ENCODE peak calls at places on chromosome 6, in four cellular contexts. Z, U, M and T are unnamed samples. For H3K4me1, the result is how much of the 10 kb centered on the place peaks cover.

GRCh38 chr6:132369526-132369925 is 31.7 kb downstream of the MOXD1 start:
- DNase-seq in Z (no peak), U (no peak), M (no peak), T (no peak)

GRCh38 chr6:17881085-17881883 is 106.2 kb downstream of the KIF13A start:
- DNase-seq in Z (no peak), U (no peak), M (no peak), T (no peak)

GRCh38 chr6:151494235-151494950 is 576 bp downstream of the CCDC170 start:
- DNase-seq in Z (no peak), U (no peak), M (peak), T (no peak)

GRCh38 chr6:66126358-66126757 is 419.3 kb upstream of the EYS start:
- DNase-seq in Z (no peak), U (no peak), M (no peak), T (no peak)

GRCh38 chr6:41425511-41425910 is 90.1 kb downstream of the NCR2 start:
- DNase-seq in Z (no peak), U (no peak), M (no peak), T (no peak)

GRCh38 chr6:111523484-111524166 is 40.6 kb upstream of the REV3L start:
- DNase-seq in Z (no peak), U (no peak), M (no peak), T (no peak)

GRCh38 chr6:14665827-14666724 is 548.5 kb downstream of the CD83 start:
- DNase-seq in Z (no peak), U (peak), M (no peak), T (no peak)

GRCh38 chr6:46490425-46491200 is 636 bp downstream of the RCAN2 start:
- DNase-seq in Z (no peak), U (no peak), M (no peak), T (no peak)

GRCh38 chr6:141562181-141562800 is 570.4 kb upstream of the GJE1 start:
- DNase-seq in Z (no peak), U (peak), M (no peak), T (no peak)

GRCh38 chr6:167146977-167147376 is 10.8 kb downstream of the GPR31 start:
- DNase-seq in Z (no peak), U (no peak), M (no peak), T (no peak)

GRCh38 chr6:162058281-162058875 is 669.2 kb downstream of the PRKN start:
- DNase-seq in Z (peak), U (no peak), M (peak), T (no peak)

GRCh38 chr6:30113843-30114242 is 953 bp upstream of the TRIM31 start:
- DNase-seq in Z (no peak), U (no peak), M (no peak), T (no peak)

GRCh38 chr6:159594750-159595117 is 98.3 kb downstream of the SOD2 start:
- DNase-seq in Z (peak), U (no peak), M (peak), T (peak)

GRCh38 chr6:41584668-41585205 is 38.6 kb downstream of the FOXP4 start:
- DNase-seq in Z (no peak), U (no peak), M (no peak), T (no peak)

GRCh38 chr6:38077488-38078015 is 258.0 kb downstream of the ZFAND3 start:
- DNase-seq in Z (no peak), U (no peak), M (no peak), T (no peak)

GRCh38 chr6:134936927-134937326 is 13.0 kb downstream of the ALDH8A1 start:
- DNase-seq in Z (no peak), U (no peak), M (no peak), T (no peak)

GRCh38 chr6:169450097-169450496 is 196.5 kb upstream of the THBS2 start:
- DNase-seq in Z (no peak), U (no peak), M (no peak), T (no peak)

GRCh38 chr6:52374247-52374646 is 12.3 kb downstream of the PAQR8 start:
- DNase-seq in Z (no peak), U (no peak), M (no peak), T (no peak)

GRCh38 chr6:51841656-51842055 is 245.8 kb downstream of the PKHD1 start:
- DNase-seq in Z (no peak), U (no peak), M (no peak), T (no peak)

GRCh38 chr6:64782877-64783276 is 924.1 kb downstream of the EYS start:
- DNase-seq in Z (no peak), U (no peak), M (no peak), T (no peak)

GRCh38 chr6:7138921-7139358 is 31.2 kb downstream of the RREB1 start:
- DNase-seq in Z (peak), U (peak), M (peak), T (no peak)

GRCh38 chr6:139820191-139820590 is 445.7 kb upstream of the CITED2 start:
- DNase-seq in Z (peak), U (no peak), M (no peak), T (no peak)

GRCh38 chr6:39927159-39927558 is 7.1 kb downstream of the MOCS1 start:
- DNase-seq in Z (peak), U (no peak), M (no peak), T (no peak)

GRCh38 chr6:110456694-110457093 is 19.7 kb downstream of the SLC22A16 start:
- DNase-seq in Z (no peak), U (no peak), M (no peak), T (no peak)

GRCh38 chr6:157069585-157069984 is 253.7 kb downstream of the TMEM242 start:
- DNase-seq in Z (no peak), U (no peak), M (no peak), T (no peak)

GRCh38 chr6:53103993-53104675 is 38.9 kb downstream of the FBXO9 start:
- DNase-seq in Z (no peak), U (peak), M (peak), T (peak)

GRCh38 chr6:35797837-35798526 is 859 bp upstream of the CLPS start:
- DNase-seq in Z (no peak), U (no peak), M (no peak), T (no peak)

GRCh38 chr6:16759646-16760535 is 1.4 kb downstream of the ATXN1 start:
- DNase-seq in Z (no peak), U (peak), M (peak), T (no peak)

GRCh38 chr6:5746392-5747140 is 260.2 kb downstream of the NRN1 start:
- DNase-seq in Z (no peak), U (peak), M (no peak), T (no peak)
- TF ChIP-seq TCF7L2 in Z (no peak), U (no peak), M (no peak), T (no peak)

DNA sequence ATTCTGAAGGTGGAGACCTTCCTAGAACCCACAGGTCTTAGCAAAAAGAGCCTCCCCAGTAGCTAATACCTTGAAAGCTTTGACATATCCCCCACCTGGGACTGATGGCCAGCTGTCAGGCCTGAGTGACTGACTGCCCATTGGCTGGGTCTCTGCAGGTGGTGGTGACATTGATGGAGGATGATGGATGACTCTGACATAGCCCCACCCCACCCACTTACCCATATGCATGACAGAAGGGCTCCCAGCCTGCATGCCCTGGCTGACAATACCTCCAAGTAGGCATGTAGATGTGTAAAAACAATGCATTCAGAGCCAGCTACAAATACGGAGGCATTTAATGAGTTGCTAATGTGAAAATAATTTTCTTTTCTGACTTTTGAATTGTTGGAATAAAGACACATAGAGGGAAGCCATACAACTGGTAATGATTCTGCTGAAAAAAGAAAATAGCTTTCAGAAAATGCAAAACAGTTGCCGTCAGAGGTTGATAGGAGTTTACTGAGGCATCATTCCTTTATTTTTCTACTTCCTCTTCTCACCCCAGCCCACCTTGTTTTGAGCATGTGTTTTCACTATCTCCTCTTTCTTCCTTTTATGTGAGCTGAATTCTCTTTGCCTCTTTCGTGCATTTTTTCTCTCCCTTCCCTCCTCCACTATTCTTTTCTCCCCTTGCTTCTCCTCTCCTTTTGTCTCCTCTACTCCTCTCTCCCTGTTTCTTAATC is 70.6 kb downstream of the OLIG3 start:
- DNase-seq in Z (no peak), U (no peak), M (no peak), T (no peak)
- TF ChIP-seq SIN3A in Z (no peak), U (no peak), M (no peak), T (no peak)

GRCh38 chr6:154460306-154461071 is 50.0 kb downstream of the CNKSR3 start:
- DNase-seq in Z (no peak), U (no peak), M (peak), T (no peak)

GRCh38 chr6:154457046-154457713 is 53.3 kb downstream of the CNKSR3 start:
- DNase-seq in Z (no peak), U (no peak), M (no peak), T (no peak)

GRCh38 chr6:154459513-154459912 is 51.0 kb downstream of the CNKSR3 start:
- DNase-seq in Z (no peak), U (no peak), M (no peak), T (no peak)

GRCh38 chr6:154458565-154459475 is 51.7 kb downstream of the CNKSR3 start:
- DNase-seq in Z (no peak), U (no peak), M (no peak), T (no peak)

GRCh38 chr6:154457881-154458284 is 52.6 kb downstream of the CNKSR3 start:
- DNase-seq in Z (no peak), U (no peak), M (no peak), T (no peak)
- H3K4me1 ChIP-seq in Z (under half), U (under half), M (half or more), T (under half)

GRCh38 chr6:75550544-75551167 is 51.0 kb upstream of the SENP6 start:
- DNase-seq in Z (no peak), U (no peak), M (no peak), T (no peak)

GRCh38 chr6:75551367-75551952 is 50.2 kb upstream of the SENP6 start:
- DNase-seq in Z (no peak), U (no peak), M (no peak), T (no peak)

GRCh38 chr6:75543311-75543710 is 49.7 kb upstream of the FILIP1 start:
- DNase-seq in Z (no peak), U (no peak), M (no peak), T (no peak)

GRCh38 chr6:75546401-75546800 is 52.8 kb upstream of the FILIP1 start:
- DNase-seq in Z (no peak), U (peak), M (peak), T (no peak)
- TF ChIP-seq TCF7L2 in Z (no peak), U (no peak), M (no peak), T (no peak)

DNA sequence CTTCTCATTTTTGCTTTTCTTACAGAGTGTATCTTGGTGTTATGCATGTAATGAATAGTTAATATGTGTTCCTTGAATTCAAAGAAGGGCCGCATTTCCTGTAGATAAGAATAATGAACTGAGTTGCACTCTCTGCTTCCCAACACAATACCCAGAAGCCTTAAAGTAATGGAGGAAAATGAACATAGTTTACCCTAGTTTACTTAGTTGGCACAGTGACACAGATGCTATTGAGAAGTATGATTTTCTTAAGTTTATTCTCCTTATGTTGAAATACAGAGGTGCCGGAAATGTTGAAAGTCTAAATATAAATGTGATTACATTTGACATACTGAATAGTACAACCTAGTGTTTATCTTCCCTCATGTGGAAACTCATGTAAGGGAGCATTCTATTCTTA is 6.1 kb downstream of the NUS1 start:
- DNase-seq in Z (no peak), U (no peak), M (no peak), T (no peak)
- TF ChIP-seq SIN3A in Z (no peak), U (no peak), M (no peak), T (no peak)

GRCh38 chr6:106162926-106163325 is 76.8 kb downstream of the PRDM1 start:
- DNase-seq in Z (no peak), U (no peak), M (no peak), T (no peak)

GRCh38 chr6:106160189-106160588 is 74.1 kb downstream of the PRDM1 start:
- DNase-seq in Z (no peak), U (no peak), M (no peak), T (no peak)

GRCh38 chr6:106163446-106163965 is 77.4 kb downstream of the PRDM1 start:
- DNase-seq in Z (no peak), U (no peak), M (no peak), T (no peak)

GRCh38 chr6:106161475-106161874 is 75.3 kb downstream of the PRDM1 start:
- DNase-seq in Z (no peak), U (no peak), M (no peak), T (no peak)

DNA sequence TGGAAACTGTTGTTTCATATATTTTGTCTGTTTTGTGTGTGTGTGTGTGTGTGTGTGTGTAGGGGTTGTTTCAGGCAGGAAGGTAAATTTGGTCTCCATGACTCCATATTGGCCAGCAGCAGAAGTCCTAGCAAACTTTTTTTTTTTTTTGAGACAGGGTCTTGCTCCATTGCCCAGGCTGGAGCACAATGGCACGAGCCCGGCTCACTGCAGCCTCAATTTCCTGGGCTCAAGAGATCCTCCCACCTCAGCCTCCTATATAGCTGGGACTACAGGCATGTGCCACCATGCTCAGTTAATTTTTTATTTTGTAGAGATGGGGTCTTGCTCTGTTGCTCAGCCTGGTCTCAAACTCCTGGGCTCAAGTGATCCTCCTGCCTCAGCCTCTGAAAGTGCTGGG is 75.8 kb downstream of the PRDM1 start:
- DNase-seq in Z (no peak), U (no peak), M (no peak), T (no peak)
- H3K4me1 ChIP-seq in Z (under half), U (under half), M (under half), T (under half)

DNA sequence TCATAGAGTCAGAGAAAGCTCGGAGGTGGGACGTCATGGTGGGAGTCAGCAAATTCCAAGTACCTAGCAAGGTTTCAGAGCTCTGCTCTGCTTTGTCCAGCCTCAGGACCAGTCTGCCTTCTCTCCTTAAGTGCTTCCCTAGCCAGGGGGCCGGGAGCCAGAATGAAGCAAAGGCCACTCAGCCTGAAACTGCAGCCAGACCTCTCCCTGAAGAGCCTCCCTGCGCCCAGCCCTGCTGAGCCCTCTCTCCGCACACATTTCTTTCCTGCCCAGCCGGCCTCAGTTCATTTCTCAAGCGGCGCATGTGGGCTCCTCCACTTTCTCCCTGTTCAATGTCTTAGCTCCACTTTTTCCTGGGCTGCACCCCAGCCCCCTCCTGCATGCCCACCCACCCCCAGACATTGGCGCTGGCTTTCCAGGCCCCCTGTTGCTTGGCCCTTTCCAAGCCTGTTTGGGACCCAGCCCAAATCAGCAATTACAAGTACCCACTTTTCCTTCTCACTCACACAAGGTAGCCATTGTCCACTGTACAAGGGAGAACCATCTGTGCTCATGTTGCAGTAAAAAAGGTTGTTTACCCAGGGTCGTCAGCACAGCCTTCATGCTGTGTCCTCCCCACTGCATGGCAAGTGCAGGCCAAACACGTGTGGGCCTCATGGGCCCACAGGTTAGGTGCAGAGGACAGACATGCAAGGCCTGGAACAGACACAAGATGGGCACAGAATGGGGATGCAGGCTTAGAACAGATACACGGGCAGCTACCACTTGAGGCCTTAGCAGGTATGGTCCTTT is 147.1 kb downstream of the MRPL14 start:
- DNase-seq in Z (no peak), U (no peak), M (no peak), T (no peak)
- TF ChIP-seq TCF7L2 in Z (no peak), U (no peak), M (no peak), T (no peak)